ENCODE peak calls at places on chromosomes 1 and 21, in four cellular contexts. N, Z, H and F are unnamed samples.
A peak's percentile ranks its signal among the peaks of the same experiment; 100 is the strongest.

GRCh38 chr1:3053366-3053980 is 15.5 kb upstream of the PRDM16 start:
- DNase-seq in N (no peak), Z (no peak), H (no peak), F (no peak)

GRCh38 chr21:41899431-41900202 is 20.5 kb upstream of the PRDM15 start:
- DNase-seq in N (no peak), Z (no peak), H (no peak), F (no peak)

GRCh38 chr1:21335750-21336168 is 45.5 kb upstream of the ECE1 start:
- DNase-seq in N (no peak), Z (no peak), H (no peak), F (no peak)

GRCh38 chr1:2314803-2315710 is 76.3 kb downstream of the MORN1 start:
- DNase-seq in N (peak; percentile 58), Z (peak; percentile 52), H (peak; percentile 54), F (peak; percentile 46)

GRCh38 chr1:150688786-150689185 is 8.2 kb downstream of the GOLPH3L start:
- DNase-seq in N (no peak), Z (peak; percentile 7), H (no peak), F (no peak)

GRCh38 chr1:168529533-168529932 is 14.3 kb downstream of the XCL2 start:
- DNase-seq in N (no peak), Z (peak; percentile 51), H (no peak), F (no peak)

GRCh38 chr1:207956976-207957375 is 46.1 kb upstream of the CD34 start:
- DNase-seq in N (no peak), Z (no peak), H (no peak), F (no peak)

GRCh38 chr1:224528900-224529299 is 87.2 kb upstream of the CNIH3 start:
- DNase-seq in N (no peak), Z (peak; percentile 69), H (no peak), F (no peak)

GRCh38 chr1:192929606-192930005 is 120.8 kb downstream of the RGS2 start:
- DNase-seq in N (no peak), Z (no peak), H (no peak), F (no peak)

GRCh38 chr1:99266731-99267130 is 2.4 kb downstream of the PLPPR4 start:
- DNase-seq in N (no peak), Z (peak; percentile 40), H (no peak), F (no peak)

GRCh38 chr1:29579821-29580425 is 343.6 kb downstream of the PTPRU start:
- DNase-seq in N (no peak), Z (peak; percentile 50), H (no peak), F (no peak)

GRCh38 chr1:41370225-41370624 is 9.0 kb downstream of the FOXO6 start:
- DNase-seq in N (no peak), Z (no peak), H (no peak), F (no peak)

GRCh38 chr1:38082678-38083317 is 36.2 kb upstream of the POU3F1 start:
- DNase-seq in N (no peak), Z (no peak), H (no peak), F (no peak)

GRCh38 chr1:219385786-219386427 is 212.2 kb downstream of the LYPLAL1 start:
- DNase-seq in N (no peak), Z (peak; percentile 78), H (no peak), F (no peak)

GRCh38 chr1:36092166-36092797 is 3.6 kb downstream of the ADPRS start:
- DNase-seq in N (no peak), Z (no peak), H (no peak), F (no peak)

GRCh38 chr1:5798151-5798730 is 194.0 kb downstream of the NPHP4 start:
- DNase-seq in N (no peak), Z (no peak), H (no peak), F (no peak)

GRCh38 chr1:220170836-220171526 is 77.0 kb downstream of the IARS2 start:
- DNase-seq in N (no peak), Z (no peak), H (no peak), F (no peak)

GRCh38 chr1:15598436-15598835 is 13.6 kb upstream of the AGMAT start:
- DNase-seq in N (no peak), Z (no peak), H (no peak), F (no peak)

GRCh38 chr1:80509965-80510522 is 1290.7 kb upstream of the ADGRL2 start:
- DNase-seq in N (no peak), Z (no peak), H (no peak), F (no peak)

GRCh38 chr21:16588433-16588860 is 858.7 kb downstream of the USP25 start:
- DNase-seq in N (no peak), Z (peak; percentile 81), H (no peak), F (peak; percentile 93)

GRCh38 chr1:66354311-66354922 is 179.5 kb upstream of the SGIP1 start:
- DNase-seq in N (no peak), Z (peak; percentile 75), H (no peak), F (no peak)

GRCh38 chr1:78331799-78332198 is 159.0 kb upstream of the PTGFR start:
- DNase-seq in N (no peak), Z (no peak), H (no peak), F (no peak)

GRCh38 chr1:213034713-213035112 is 16.3 kb upstream of the RPS6KC1 start:
- DNase-seq in N (no peak), Z (no peak), H (no peak), F (no peak)

GRCh38 chr21:34850166-34850695 is 181.4 kb downstream of the CLIC6 start:
- DNase-seq in N (no peak), Z (no peak), H (no peak), F (no peak)

GRCh38 chr1:32984090-32984828 is 19.6 kb upstream of the RNF19B start:
- DNase-seq in N (no peak), Z (peak; percentile 50), H (no peak), F (peak; percentile 35)

GRCh38 chr1:28602536-28603439 is 10.7 kb downstream of the RAB42 start:
- DNase-seq in N (peak; percentile 29), Z (peak; percentile 88), H (no peak), F (peak; percentile 80)

GRCh38 chr1:202958544-202959275 is 598 bp upstream of the ADIPOR1 start:
- DNase-seq in N (no peak), Z (no peak), H (no peak), F (no peak)

GRCh38 chr1:222829868-222830267 is 15.0 kb downstream of the DISP1 start:
- DNase-seq in N (no peak), Z (peak; percentile 71), H (no peak), F (no peak)

GRCh38 chr1:54800041-54800898 is 853 bp downstream of the TTC22 start:
- DNase-seq in N (no peak), Z (no peak), H (no peak), F (peak; percentile 51)